ENCODE peak calls at places on chromosomes 1 and 21, in six cellular contexts. K, A, U, N, I and T are unnamed samples.

GRCh38 chr1:210726621-210727020 is 397.9 kb downstream of the HHAT start:
- DNase-seq in K (no peak), A (peak), U (peak), N (peak), I (no peak), T (peak)

GRCh38 chr1:157154291-157154690 is 16.1 kb upstream of the ETV3 start:
- DNase-seq in K (no peak), A (no peak), U (no peak), N (no peak), I (no peak), T (no peak)

GRCh38 chr1:22257286-22258275 is 114.7 kb upstream of the WNT4 start:
- DNase-seq in K (no peak), A (no peak), U (no peak), N (no peak), I (no peak), T (no peak)

GRCh38 chr1:168225476-168226190 is at the start of gene SFT2D2:
- DNase-seq in K (peak), A (peak), U (peak), N (peak), I (peak), T (peak)

GRCh38 chr21:43925096-43925481 is 60.1 kb downstream of the AGPAT3 start:
- DNase-seq in K (no peak), A (no peak), U (no peak), N (no peak), I (no peak), T (no peak)

GRCh38 chr1:160228431-160228830 is 23.2 kb downstream of the PEA15 start:
- DNase-seq in K (no peak), A (no peak), U (no peak), N (no peak), I (no peak), T (no peak)

GRCh38 chr21:45018131-45019075 is 56.0 kb upstream of the ADARB1 start:
- DNase-seq in K (no peak), A (no peak), U (no peak), N (no peak), I (no peak), T (no peak)

GRCh38 chr1:233253231-233254038 is 42.1 kb downstream of the PCNX2 start:
- DNase-seq in K (no peak), A (no peak), U (no peak), N (no peak), I (no peak), T (no peak)

GRCh38 chr1:110798691-110799256 is 74.2 kb upstream of the CD53 start:
- DNase-seq in K (no peak), A (no peak), U (no peak), N (no peak), I (no peak), T (no peak)

GRCh38 chr1:23556661-23557470 is 2.4 kb downstream of the ID3 start:
- DNase-seq in K (no peak), A (peak), U (peak), N (no peak), I (no peak), T (no peak)

GRCh38 chr1:162305969-162306368 is 70.7 kb downstream of the SPATA46 start:
- DNase-seq in K (no peak), A (peak), U (peak), N (no peak), I (no peak), T (no peak)

GRCh38 chr1:8239039-8239305 is 78.9 kb upstream of the SLC45A1 start:
- DNase-seq in K (no peak), A (peak), U (peak), N (peak), I (no peak), T (peak)

GRCh38 chr1:24558902-24559791 is 3.3 kb downstream of the NCMAP start:
- DNase-seq in K (no peak), A (peak), U (peak), N (peak), I (peak), T (no peak)

GRCh38 chr1:86154581-86155060 is 2.0 kb downstream of the COL24A1 start:
- DNase-seq in K (no peak), A (no peak), U (peak), N (no peak), I (no peak), T (no peak)

GRCh38 chr1:162069334-162070093 is at the start of gene NOS1AP:
- DNase-seq in K (peak), A (peak), U (no peak), N (peak), I (peak), T (peak)

GRCh38 chr1:60487953-60488352 is 414.4 kb upstream of the C1orf87 start:
- DNase-seq in K (no peak), A (no peak), U (no peak), N (no peak), I (no peak), T (no peak)

GRCh38 chr1:76130992-76131391 is 56.4 kb downstream of the ST6GALNAC3 start:
- DNase-seq in K (no peak), A (no peak), U (no peak), N (no peak), I (no peak), T (no peak)

GRCh38 chr1:195580988-195581387 is 1027.3 kb downstream of the KCNT2 start:
- DNase-seq in K (no peak), A (no peak), U (peak), N (no peak), I (no peak), T (no peak)

GRCh38 chr1:153399401-153400055 is 8.7 kb upstream of the S100A8 start:
- DNase-seq in K (no peak), A (no peak), U (no peak), N (no peak), I (no peak), T (no peak)

GRCh38 chr1:83960669-83961277 is 38.2 kb downstream of the TTLL7 start:
- DNase-seq in K (no peak), A (no peak), U (no peak), N (no peak), I (no peak), T (no peak)

GRCh38 chr1:86155807-86156561 is 588 bp downstream of the COL24A1 start:
- DNase-seq in K (no peak), A (no peak), U (peak), N (no peak), I (no peak), T (no peak)

GRCh38 chr1:177209357-177209756 is 38.6 kb downstream of the BRINP2 start:
- DNase-seq in K (no peak), A (peak), U (peak), N (peak), I (peak), T (no peak)

GRCh38 chr1:213643360-213643759 is 344.4 kb upstream of the PROX1 start:
- DNase-seq in K (no peak), A (no peak), U (no peak), N (no peak), I (no peak), T (no peak)

GRCh38 chr1:226590626-226591025 is 42.1 kb downstream of the STUM start:
- DNase-seq in K (no peak), A (no peak), U (no peak), N (no peak), I (no peak), T (no peak)

GRCh38 chr1:92228401-92228800 is 10.7 kb downstream of the C1orf146 start:
- DNase-seq in K (no peak), A (no peak), U (no peak), N (no peak), I (no peak), T (no peak)

GRCh38 chr1:25049190-25049589 is 119.1 kb upstream of the RUNX3 start:
- DNase-seq in K (no peak), A (no peak), U (no peak), N (no peak), I (no peak), T (no peak)

GRCh38 chr1:232009741-232010140 is 383.2 kb downstream of the DISC1 start:
- DNase-seq in K (no peak), A (no peak), U (no peak), N (no peak), I (no peak), T (no peak)

GRCh38 chr1:13652238-13652637 is 47.8 kb upstream of the PRDM2 start:
- DNase-seq in K (no peak), A (no peak), U (no peak), N (no peak), I (no peak), T (no peak)

GRCh38 chr1:9845914-9846313 is 22.1 kb upstream of the CLSTN1 start:
- DNase-seq in K (no peak), A (no peak), U (no peak), N (no peak), I (no peak), T (no peak)

GRCh38 chr1:9843576-9843945 is 19.8 kb upstream of the CLSTN1 start:
- DNase-seq in K (no peak), A (no peak), U (no peak), N (no peak), I (no peak), T (no peak)

GRCh38 chr1:9842781-9843575 is 19.2 kb upstream of the CLSTN1 start:
- DNase-seq in K (no peak), A (no peak), U (no peak), N (no peak), I (no peak), T (no peak)

GRCh38 chr1:9844106-9844505 is 20.3 kb upstream of the CLSTN1 start:
- DNase-seq in K (no peak), A (no peak), U (no peak), N (no peak), I (peak), T (no peak)

DNA sequence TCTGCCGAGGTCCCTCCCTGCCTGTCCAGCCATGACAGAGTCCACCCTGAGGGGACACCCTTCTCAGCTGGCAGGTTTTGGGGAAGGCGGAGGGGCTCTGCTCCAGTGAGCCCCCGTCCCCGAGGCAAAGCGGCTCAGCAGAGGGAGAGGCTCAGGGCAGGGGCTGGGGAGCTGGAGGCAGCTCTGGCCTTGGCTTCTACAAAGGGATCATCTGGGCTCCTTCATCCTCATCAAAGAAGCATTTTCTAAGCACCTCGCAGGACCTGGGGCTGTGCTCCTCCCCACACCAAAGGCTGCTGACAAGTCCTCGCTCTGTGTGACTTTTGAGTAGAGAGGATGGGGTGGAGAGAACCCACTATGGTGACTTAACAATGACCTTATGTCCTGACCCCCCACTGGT is 21.0 kb upstream of the CLSTN1 start:
- DNase-seq in K (no peak), A (no peak), U (no peak), N (no peak), I (no peak), T (no peak)
- H3K27ac ChIP-seq in K (no peak), A (no peak), U (no peak), N (no peak), I (peak), T (no peak)

DNA sequence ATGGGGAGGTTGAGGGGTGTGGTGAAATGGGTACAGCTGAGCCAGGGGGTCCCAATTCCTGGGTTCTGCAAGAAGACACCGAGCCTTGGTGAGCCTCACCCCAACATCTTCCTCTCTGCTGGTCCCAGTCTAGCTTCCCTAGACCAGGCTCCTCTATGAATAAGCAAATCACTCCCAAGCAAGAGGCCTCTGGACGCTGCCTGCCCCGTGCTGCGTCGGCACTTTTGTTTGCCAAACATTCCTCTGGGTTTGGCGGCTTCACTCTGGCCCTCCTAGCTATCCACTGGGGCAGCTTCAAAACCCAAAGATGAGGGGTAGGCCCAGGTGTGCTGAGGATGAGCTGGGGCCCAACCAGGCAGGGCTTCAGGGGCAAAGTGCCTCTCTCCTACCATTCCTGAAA is 137.1 kb upstream of the CD34 start:
- DNase-seq in K (no peak), A (no peak), U (no peak), N (peak), I (no peak), T (no peak)
- H3K27ac ChIP-seq in K (no peak), A (no peak), U (peak), N (peak), I (no peak), T (no peak)

GRCh38 chr1:199121047-199121446 is 482.2 kb downstream of the PTPRC start:
- DNase-seq in K (no peak), A (no peak), U (no peak), N (no peak), I (no peak), T (no peak)

GRCh38 chr1:199124351-199124750 is 485.5 kb downstream of the PTPRC start:
- DNase-seq in K (no peak), A (peak), U (peak), N (no peak), I (no peak), T (no peak)

GRCh38 chr1:199123615-199124014 is 484.8 kb downstream of the PTPRC start:
- DNase-seq in K (no peak), A (peak), U (peak), N (no peak), I (no peak), T (no peak)

GRCh38 chr1:199122085-199122484 is 483.2 kb downstream of the PTPRC start:
- DNase-seq in K (no peak), A (no peak), U (no peak), N (no peak), I (no peak), T (no peak)

DNA sequence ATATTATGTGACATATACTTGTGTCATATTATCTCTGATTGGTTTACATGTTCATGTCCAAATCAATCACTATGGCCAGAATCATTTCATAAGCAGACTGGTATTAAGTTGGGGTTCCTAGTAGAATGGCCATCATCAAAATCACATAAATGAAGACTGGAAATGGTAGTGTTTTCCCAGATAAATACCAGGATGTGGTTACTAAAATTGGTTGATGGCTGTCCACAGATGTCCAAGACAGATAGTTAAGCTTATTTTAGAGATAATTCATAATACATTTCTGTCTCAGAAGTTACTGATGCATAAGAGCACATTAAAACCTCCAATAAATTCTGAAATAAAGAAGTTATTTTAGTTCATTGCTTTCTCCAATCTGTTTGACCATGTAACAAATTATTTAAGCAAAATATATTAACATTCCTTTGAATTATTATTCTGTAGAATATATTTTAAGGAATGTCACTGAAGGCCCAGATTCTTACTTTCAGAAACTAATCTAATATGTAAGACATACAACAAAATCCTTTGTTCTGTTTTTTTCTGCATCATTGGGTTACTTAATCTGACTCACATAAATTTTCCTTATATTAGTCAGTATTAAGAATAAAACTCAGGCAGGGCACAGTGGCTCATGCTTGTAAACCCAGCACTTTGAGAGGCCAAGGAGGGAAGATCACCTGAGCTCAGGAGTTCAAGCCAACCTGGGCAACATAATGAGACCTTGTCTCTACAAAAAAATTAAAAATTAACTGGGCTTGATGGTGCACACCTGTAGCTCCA is 483.9 kb downstream of the PTPRC start:
- DNase-seq in K (no peak), A (peak), U (peak), N (no peak), I (no peak), T (no peak)
- H3K27ac ChIP-seq in K (no peak), A (peak), U (peak), N (no peak), I (no peak), T (no peak)

DNA sequence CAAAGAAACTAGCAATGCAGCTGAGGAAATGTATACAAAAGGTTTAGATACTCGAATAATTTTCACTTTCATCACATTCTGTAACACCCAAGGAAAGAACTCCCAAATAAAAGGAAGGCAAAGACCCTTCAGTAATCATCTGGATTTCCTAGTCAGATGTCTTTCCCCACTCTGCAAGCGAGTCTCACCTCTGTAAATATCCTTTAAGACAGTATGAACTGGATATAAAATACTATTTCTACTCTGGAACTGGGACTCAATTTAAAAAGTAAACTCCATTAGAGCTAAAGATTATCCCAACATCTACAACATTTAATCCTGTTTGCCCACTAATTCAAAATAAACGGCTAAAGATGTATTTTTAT is 27.0 kb downstream of the C2CD2 start:
- DNase-seq in K (no peak), A (no peak), U (no peak), N (no peak), I (no peak), T (no peak)
- H3K27ac ChIP-seq in K (peak), A (peak), U (peak), N (peak), I (peak), T (peak)

GRCh38 chr1:109213824-109214693 is at the start of gene SARS1:
- DNase-seq in K (peak), A (peak), U (peak), N (peak), I (peak), T (peak)

GRCh38 chr1:109214695-109215623 is 1.2 kb downstream of the SARS1 start:
- DNase-seq in K (no peak), A (peak), U (peak), N (peak), I (peak), T (peak)

GRCh38 chr1:109210058-109210457 is 3.7 kb upstream of the SARS1 start:
- DNase-seq in K (no peak), A (no peak), U (no peak), N (no peak), I (no peak), T (no peak)

GRCh38 chr1:109216662-109217061 is 2.9 kb downstream of the SARS1 start:
- DNase-seq in K (no peak), A (no peak), U (no peak), N (no peak), I (no peak), T (no peak)

GRCh38 chr1:109213345-109213823 is 334 bp upstream of the SARS1 start:
- DNase-seq in K (no peak), A (no peak), U (no peak), N (no peak), I (no peak), T (no peak)
- H3K27ac ChIP-seq in K (peak), A (no peak), U (peak), N (peak), I (peak), T (no peak)

GRCh38 chr1:230694464-230694863 is 19.5 kb downstream of the AGT start:
- DNase-seq in K (no peak), A (no peak), U (no peak), N (no peak), I (no peak), T (no peak)
- H3K27ac ChIP-seq in K (no peak), A (no peak), U (no peak), N (no peak), I (peak), T (no peak)